ENCODE peak calls at places on chromosomes 13 and 19, in four cellular contexts. H is NCI-H446 treated with DMSO at 0.1 percent for 48 hours, V is cardiac fibroblast, M is left ventricle myocardium superior. D is an unnamed sample.

GRCh38 chr19:5837768-5838364 is 1.6 kb downstream of the FUT6 start:
- DNase-seq in H (no peak), V (no peak), M (no peak), D (no peak)

GRCh38 chr19:45995715-45996385 is 583 bp downstream of the CCDC61 start:
- DNase-seq in H (peak; percentile 30), V (peak; percentile 32), M (no peak), D (peak; percentile 10)

GRCh38 chr19:31883299-31883990 is 462.0 kb upstream of the ZNF507 start:
- DNase-seq in H (no peak), V (no peak), M (no peak), D (no peak)

GRCh38 chr13:65638572-65639168 is 1591.5 kb downstream of the PCDH9 start:
- DNase-seq in H (no peak), V (peak; percentile 80), M (no peak), D (no peak)

GRCh38 chr13:59360108-59360507 is 803.6 kb downstream of the DIAPH3 start:
- DNase-seq in H (no peak), V (peak; percentile 33), M (no peak), D (no peak)

GRCh38 chr19:33547676-33548075 is 26.1 kb upstream of the PEPD start:
- DNase-seq in H (no peak), V (no peak), M (no peak), D (no peak)

GRCh38 chr19:46373573-46374359 is 26.9 kb downstream of the PPP5C start:
- DNase-seq in H (peak; percentile 96), V (peak; percentile 48), M (peak; percentile 94), D (no peak)

GRCh38 chr13:94968040-94968756 is 255.9 kb upstream of the SOX21 start:
- DNase-seq in H (no peak), V (no peak), M (no peak), D (no peak)

GRCh38 chr19:50191270-50191669 is 12.2 kb upstream of the MYH14 start:
- DNase-seq in H (no peak), V (no peak), M (no peak), D (no peak)

GRCh38 chr13:38167164-38167822 is 182.4 kb upstream of the UFM1 start:
- DNase-seq in H (no peak), V (no peak), M (no peak), D (no peak)

GRCh38 chr13:20258208-20258962 is 26.3 kb upstream of the GJB6 start:
- DNase-seq in H (no peak), V (no peak), M (no peak), D (no peak)

GRCh38 chr19:28185646-28186045 is 1027.3 kb downstream of the UQCRFS1 start:
- DNase-seq in H (no peak), V (no peak), M (no peak), D (no peak)

GRCh38 chr19:30755581-30755980 is 383.4 kb downstream of the ZNF536 start:
- DNase-seq in H (no peak), V (no peak), M (no peak), D (no peak)

GRCh38 chr13:42746846-42747245 is 34.5 kb upstream of the FAM216B start:
- DNase-seq in H (no peak), V (peak; percentile 52), M (no peak), D (no peak)

GRCh38 chr13:101343128-101343787 is 73.0 kb downstream of the NALCN start:
- DNase-seq in H (no peak), V (peak; percentile 62), M (no peak), D (no peak)

GRCh38 chr19:19074172-19074905 is 10.5 kb downstream of the SLC25A42 start:
- DNase-seq in H (no peak), V (no peak), M (no peak), D (no peak)